ENCODE peak calls at places on chromosomes 13 and 19, in five cellular contexts. Z, W, X, D and P are unnamed samples.

GRCh38 chr19:55062735-55063491 is at the start of gene RDH13:
- DNase-seq in Z (peak), W (peak), X (peak), D (peak), P (peak)

GRCh38 chr19:43638214-43638990 is 1.2 kb downstream of the CADM4 start:
- DNase-seq in Z (no peak), W (no peak), X (no peak), D (no peak), P (no peak)

GRCh38 chr19:3270908-3271307 is 46.4 kb downstream of the CELF5 start:
- DNase-seq in Z (no peak), W (no peak), X (peak), D (no peak), P (peak)

GRCh38 chr13:114099918-114100445 is 32.4 kb downstream of the RASA3 start:
- DNase-seq in Z (peak), W (no peak), X (peak), D (peak), P (no peak)

GRCh38 chr13:98575009-98575866 is 1.7 kb downstream of the STK24 start:
- DNase-seq in Z (no peak), W (no peak), X (no peak), D (no peak), P (no peak)

GRCh38 chr19:39038098-39038497 is 5.7 kb upstream of the FBXO27 start:
- DNase-seq in Z (peak), W (peak), X (peak), D (peak), P (peak)

GRCh38 chr19:50276370-50277063 is 52.7 kb downstream of the KCNC3 start:
- DNase-seq in Z (no peak), W (no peak), X (no peak), D (no peak), P (no peak)

GRCh38 chr13:49240017-49240416 is 7.7 kb upstream of the CDADC1 start:
- DNase-seq in Z (no peak), W (no peak), X (peak), D (no peak), P (peak)

GRCh38 chr19:21462540-21462939 is 42.9 kb upstream of the ZNF429 start:
- DNase-seq in Z (no peak), W (no peak), X (no peak), D (no peak), P (no peak)

GRCh38 chr19:8423821-8424223 is 10.7 kb downstream of the MARCHF2 start:
- DNase-seq in Z (peak), W (peak), X (peak), D (peak), P (peak)

GRCh38 chr13:90538063-90538462 is 809.4 kb upstream of the MIR17HG start:
- DNase-seq in Z (no peak), W (no peak), X (no peak), D (no peak), P (no peak)

GRCh38 chr13:42781362-42781761 is at the start of gene FAM216B:
- DNase-seq in Z (no peak), W (no peak), X (no peak), D (no peak), P (no peak)

GRCh38 chr13:27295096-27295495 is 24.5 kb downstream of the RASL11A start:
- DNase-seq in Z (no peak), W (no peak), X (no peak), D (no peak), P (no peak)

GRCh38 chr13:99969934-99970760 is 1.4 kb downstream of the ZIC5 start:
- DNase-seq in Z (no peak), W (no peak), X (peak), D (no peak), P (peak)

GRCh38 chr13:79541426-79542049 is 60.6 kb downstream of the NDFIP2 start:
- DNase-seq in Z (no peak), W (no peak), X (peak), D (no peak), P (no peak)

GRCh38 chr19:54017266-54017665 is 25.8 kb downstream of the CACNG6 start:
- DNase-seq in Z (no peak), W (no peak), X (no peak), D (no peak), P (no peak)

GRCh38 chr13:76683168-76683567 is 203.0 kb downstream of the KCTD12 start:
- DNase-seq in Z (no peak), W (no peak), X (no peak), D (no peak), P (no peak)

GRCh38 chr13:69585656-69586055 is 522.0 kb upstream of the ATXN8OS start:
- DNase-seq in Z (no peak), W (no peak), X (no peak), D (no peak), P (no peak)

GRCh38 chr19:13825489-13826475 is 30.5 kb downstream of the ZSWIM4 start:
- DNase-seq in Z (no peak), W (no peak), X (no peak), D (no peak), P (no peak)

GRCh38 chr19:33819875-33820781 is 23.5 kb downstream of the KCTD15 start:
- DNase-seq in Z (peak), W (peak), X (peak), D (peak), P (peak)

GRCh38 chr13:103663996-103664395 is 597.8 kb upstream of the SLC10A2 start:
- DNase-seq in Z (peak), W (no peak), X (no peak), D (no peak), P (no peak)

GRCh38 chr19:55642153-55643002 is 1.1 kb upstream of the ZNF581 start:
- DNase-seq in Z (peak), W (peak), X (no peak), D (no peak), P (peak)

GRCh38 chr13:49587311-49587847 is 2.0 kb upstream of the RCBTB1 start:
- DNase-seq in Z (no peak), W (no peak), X (peak), D (no peak), P (no peak)

GRCh38 chr19:55831846-55832245 is at the start of gene NLRP11:
- DNase-seq in Z (no peak), W (no peak), X (no peak), D (no peak), P (no peak)

GRCh38 chr19:2887391-2887914 is 13.3 kb upstream of the ZNF57 start:
- DNase-seq in Z (no peak), W (no peak), X (peak), D (no peak), P (no peak)

GRCh38 chr19:51514866-51515481 is 13.4 kb upstream of the SIGLEC12 start:
- DNase-seq in Z (no peak), W (peak), X (peak), D (no peak), P (no peak)

GRCh38 chr13:83825676-83826075 is 56.6 kb downstream of the SLITRK1 start:
- DNase-seq in Z (no peak), W (no peak), X (no peak), D (no peak), P (no peak)

GRCh38 chr19:1175020-1175419 is 952 bp upstream of the SBNO2 start:
- DNase-seq in Z (no peak), W (no peak), X (no peak), D (no peak), P (no peak)

DNA sequence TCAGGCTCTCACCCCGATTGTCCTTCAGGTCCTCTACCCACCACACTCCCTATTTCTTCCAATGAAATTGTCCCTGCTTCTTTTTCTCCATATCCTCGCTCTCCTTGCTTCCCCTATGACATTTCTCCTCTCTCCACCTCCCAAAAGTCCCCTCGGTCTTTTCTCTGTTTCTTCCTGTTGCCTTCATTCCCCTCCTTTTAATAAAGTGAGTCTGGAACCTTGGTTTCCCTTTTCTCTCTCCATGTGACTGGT is 676 bp upstream of the ZNF574 start:
- DNase-seq in Z (no peak), W (no peak), X (no peak), D (no peak), P (no peak)
- TF ChIP-seq POLR2A in Z (no peak), W (no peak), X (no peak), D (no peak), P (no peak)

DNA sequence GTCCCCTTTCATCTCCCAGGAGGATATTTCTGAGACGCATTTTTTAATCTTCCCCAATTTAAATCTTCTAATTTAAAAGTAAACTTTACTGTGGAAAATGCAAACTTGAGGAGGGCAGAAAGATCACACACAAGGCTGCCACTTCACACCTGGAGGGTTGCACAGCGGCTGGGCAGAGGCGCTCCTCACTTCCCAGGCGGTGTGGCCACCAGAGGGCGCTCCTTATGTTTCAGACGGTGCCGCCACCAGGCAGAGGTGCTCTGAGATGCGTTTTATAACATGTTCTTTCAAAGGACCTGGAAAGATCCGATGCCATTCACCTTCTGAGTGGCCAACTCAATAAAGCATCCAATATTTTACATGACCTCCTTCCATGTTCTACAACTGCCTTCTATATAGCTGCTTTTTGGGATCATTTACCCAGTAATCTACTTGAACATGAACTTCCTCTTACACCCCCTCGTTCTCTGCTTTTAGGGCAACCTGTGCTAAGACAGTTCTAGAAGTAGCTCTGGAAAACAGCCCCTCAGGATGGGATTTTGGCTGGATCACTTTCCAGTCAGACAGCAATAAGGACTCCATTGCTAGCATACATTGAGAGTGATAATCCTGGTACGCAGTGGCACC is 14.8 kb upstream of the MTUS2 start:
- DNase-seq in Z (peak), W (peak), X (no peak), D (no peak), P (no peak)
- TF ChIP-seq CTCF in Z (peak), W (peak), X (peak), D (no peak), P (peak)

DNA sequence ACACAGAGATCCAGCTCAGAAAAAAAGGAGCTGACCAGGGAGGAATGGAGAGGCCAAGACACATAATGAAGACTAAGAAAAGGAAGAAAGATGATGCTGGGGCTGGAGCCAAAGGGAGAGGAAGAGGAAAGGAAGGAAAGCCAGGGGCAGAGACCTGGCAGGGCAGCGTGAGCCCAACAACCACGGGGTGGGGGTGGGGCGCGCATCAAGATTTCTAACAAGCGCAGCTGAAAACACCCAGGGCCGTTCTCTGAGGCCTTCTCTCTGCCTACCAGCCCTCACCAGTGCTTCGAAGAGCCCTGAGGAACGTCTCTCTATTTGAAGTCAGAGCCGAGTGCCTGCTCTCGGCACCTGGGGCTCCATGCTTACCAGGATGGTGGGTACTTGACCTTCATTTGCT is 23.6 kb upstream of the POU2F2 start:
- DNase-seq in Z (no peak), W (no peak), X (no peak), D (no peak), P (no peak)
- TF ChIP-seq POLR2A in Z (no peak), W (no peak), X (no peak), D (no peak), P (no peak)

DNA sequence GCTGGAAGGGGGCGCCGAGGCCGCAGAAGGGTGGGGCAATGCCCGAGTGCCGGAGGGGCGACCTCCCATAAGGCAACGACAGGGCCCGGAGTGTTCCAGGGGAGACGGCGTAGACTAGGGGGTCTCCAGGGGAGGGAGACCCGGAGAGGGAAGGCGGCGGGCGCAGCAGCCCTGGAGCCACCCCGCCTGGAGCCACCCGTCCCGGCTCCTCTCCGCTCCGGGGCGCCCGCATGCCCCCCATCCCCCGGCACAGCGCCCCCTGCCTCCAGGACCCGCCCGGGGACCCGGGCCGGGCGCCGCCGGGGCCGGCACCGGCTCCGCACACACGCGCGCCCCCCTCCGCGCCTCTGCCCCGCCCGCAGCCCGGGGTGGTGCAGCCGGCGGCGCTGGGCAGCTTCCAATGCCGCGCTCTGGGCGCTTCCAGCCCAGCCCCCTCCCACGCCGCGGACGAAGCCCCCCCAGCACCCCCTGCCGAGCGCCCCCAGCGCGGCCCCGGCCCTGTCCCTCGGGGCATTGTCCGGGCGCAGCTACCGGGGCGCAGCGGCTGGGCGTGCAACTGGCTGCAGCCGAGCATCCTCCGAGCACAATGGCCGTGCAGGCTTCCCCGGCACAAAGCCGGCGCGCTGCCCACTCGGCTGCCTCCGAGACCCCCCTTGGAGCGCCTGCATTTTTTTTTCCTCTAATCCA is 519 bp downstream of the PTPRS start:
- DNase-seq in Z (peak), W (no peak), X (no peak), D (no peak), P (peak)
- TF ChIP-seq CTCF in Z (no peak), W (no peak), X (peak), D (no peak), P (no peak)